ENCODE peak calls at places on chromosomes 11 and 22, in nine cellular contexts. Z is prostate gland, D is suprapubic skin, J is tibial nerve, K is neuronal stem cell, A is lung, L is heart left ventricle, H is mammary epithelial cell, V is sigmoid colon. U is an unnamed sample.

GRCh38 chr11:83648610-83649467 is 362.7 kb upstream of the CCDC90B start:
- DNase-seq in V (no peak), H (no peak), K (peak; percentile 45), A (no peak), L (no peak), Z (no peak), D (no peak), J (no peak), U (no peak)

GRCh38 chr11:113446938-113447337 is 28.3 kb downstream of the DRD2 start:
- DNase-seq in K (no peak), D (no peak), Z (peak; percentile 26), V (no peak), J (no peak), H (peak; percentile 95), L (no peak), A (no peak), U (no peak)

GRCh38 chr11:124198852-124199389 is 15.8 kb downstream of the OR10D3 start:
- DNase-seq in V (no peak), H (peak; percentile 2), A (no peak), Z (no peak), D (no peak), J (no peak), L (no peak), K (no peak), U (no peak)

GRCh38 chr22:36886016-36886415 is 25.2 kb downstream of the NCF4 start:
- DNase-seq in D (no peak), H (no peak), J (no peak), K (no peak), Z (no peak), L (no peak), A (no peak), V (no peak), U (no peak)

GRCh38 chr11:66047541-66048365 is 1.2 kb downstream of the GAL3ST3 start:
- DNase-seq in D (no peak), K (no peak), J (no peak), Z (no peak), H (no peak), L (no peak), A (no peak), V (no peak), U (no peak)

GRCh38 chr11:16215352-16215751 is 141.0 kb downstream of the SOX6 start:
- DNase-seq in K (no peak), A (no peak), L (no peak), J (no peak), Z (no peak), H (no peak), V (no peak), D (no peak), U (no peak)

GRCh38 chr11:690738-691633 is 4.0 kb downstream of the DEAF1 start:
- DNase-seq in H (no peak), K (no peak), A (no peak), D (no peak), L (peak; percentile 13), V (no peak), J (no peak), Z (no peak), U (no peak)

GRCh38 chr11:11137339-11137738 is 215.7 kb downstream of the CSNK2A3 start:
- DNase-seq in V (no peak), L (no peak), J (no peak), Z (no peak), K (no peak), D (no peak), A (no peak), H (no peak), U (no peak)

GRCh38 chr11:72069787-72070251 is 10.5 kb downstream of the NUMA1 start:
- DNase-seq in D (peak; percentile 91), J (peak; percentile 79), L (peak; percentile 89), A (peak; percentile 86), H (peak; percentile 74), K (no peak), V (peak; percentile 89), Z (peak; percentile 54), U (peak; percentile 92)

GRCh38 chr11:119594639-119595249 is 134.3 kb downstream of the NECTIN1 start:
- DNase-seq in L (no peak), V (no peak), J (no peak), Z (no peak), K (no peak), D (no peak), H (peak; percentile 31), A (no peak), U (no peak)

GRCh38 chr11:47005441-47005840 is 68.9 kb downstream of the CSTPP1 start:
- DNase-seq in V (no peak), A (no peak), D (no peak), Z (no peak), L (no peak), H (no peak), K (no peak), J (no peak), U (no peak)

DNA sequence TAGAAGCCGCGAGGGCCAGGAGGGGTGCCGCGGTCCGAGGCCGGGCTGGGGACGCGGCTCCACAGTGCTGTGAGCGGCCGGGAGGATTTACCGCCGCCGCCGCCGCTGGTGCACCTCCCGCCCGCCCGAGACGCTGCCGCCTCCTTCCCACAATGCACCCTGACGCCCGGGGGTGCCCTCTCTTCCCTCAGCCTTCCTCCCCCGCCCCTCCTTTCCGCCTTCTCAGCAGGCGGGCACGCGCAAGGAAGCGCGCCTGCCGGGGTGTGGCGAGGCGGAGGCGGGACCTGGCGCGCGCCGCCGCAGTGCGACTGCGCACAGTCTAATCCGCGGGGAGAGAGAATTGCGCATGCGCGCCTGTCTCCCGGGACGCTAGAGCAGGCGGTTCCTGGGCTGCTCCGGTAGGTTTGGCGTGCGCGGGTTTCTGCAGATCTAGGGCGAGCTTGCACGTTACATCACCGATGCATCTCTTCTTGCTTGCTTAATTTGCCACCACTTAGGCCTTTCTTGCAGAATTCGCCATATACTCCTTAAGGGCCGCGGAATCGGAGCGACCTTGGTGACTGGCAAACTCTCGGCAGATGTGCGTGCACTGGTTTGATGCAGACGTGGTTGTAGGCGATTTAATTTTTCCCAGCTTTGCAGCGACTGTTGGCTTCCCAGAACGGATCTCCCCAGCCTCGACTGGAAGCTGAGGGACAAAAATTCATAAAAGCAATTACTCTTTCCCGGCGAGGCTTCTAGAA is at the start of the genes GVQW3 and THAP12:
- DNase-seq in H (peak; percentile 98), L (peak; percentile 99), A (peak; percentile 98), K (peak; percentile 99), D (peak; percentile 98), Z (peak; percentile 96), J (peak; percentile 95), V (peak; percentile 99), U (peak; percentile 95)
- H3K4me1 ChIP-seq in H (peaks cover 9% of the 10 kb centered on the region), L (peaks cover 35% of the 10 kb centered on the region), A (peaks cover 8% of the 10 kb centered on the region), K (peaks cover 16% of the 10 kb centered on the region), D (peaks cover 37% of the 10 kb centered on the region), Z (no peaks in the 10 kb centered on the region), J (peaks cover 23% of the 10 kb centered on the region), V (peaks cover 24% of the 10 kb centered on the region), U (no peaks in the 10 kb centered on the region)

GRCh38 chr11:78406568-78407196 is 10.9 kb downstream of the GAB2 start:
- DNase-seq in K (no peak), H (peak; percentile 40), D (no peak), L (no peak), Z (no peak), A (no peak), J (no peak), V (no peak), U (no peak)
- H3K27ac ChIP-seq in K (no peak overlapping the region), H (no peak overlapping the region), D (no peak overlapping the region), L (no peak overlapping the region), Z (no peak overlapping the region), A (no peak overlapping the region), J (no peak overlapping the region), V (no peak overlapping the region), U (no peak overlapping the region)

GRCh38 chr11:57936050-57936418 is 87.6 kb upstream of the OR9Q1 start:
- DNase-seq in K (no peak), A (no peak), Z (no peak), D (no peak), H (no peak), L (no peak), V (no peak), J (no peak), U (no peak)

GRCh38 chr11:57940044-57940781 is 83.5 kb upstream of the OR9Q1 start:
- DNase-seq in V (no peak), J (no peak), K (no peak), A (no peak), H (peak; percentile 40), D (no peak), Z (no peak), L (no peak), U (no peak)

GRCh38 chr11:57935402-57936049 is 88.2 kb upstream of the OR9Q1 start:
- DNase-seq in K (no peak), J (no peak), Z (no peak), L (no peak), D (no peak), V (no peak), A (no peak), H (no peak), U (no peak)

GRCh38 chr11:57937431-57937830 is 86.2 kb upstream of the OR9Q1 start:
- DNase-seq in Z (no peak), A (no peak), V (no peak), H (no peak), D (no peak), K (no peak), J (no peak), L (no peak), U (no peak)

DNA sequence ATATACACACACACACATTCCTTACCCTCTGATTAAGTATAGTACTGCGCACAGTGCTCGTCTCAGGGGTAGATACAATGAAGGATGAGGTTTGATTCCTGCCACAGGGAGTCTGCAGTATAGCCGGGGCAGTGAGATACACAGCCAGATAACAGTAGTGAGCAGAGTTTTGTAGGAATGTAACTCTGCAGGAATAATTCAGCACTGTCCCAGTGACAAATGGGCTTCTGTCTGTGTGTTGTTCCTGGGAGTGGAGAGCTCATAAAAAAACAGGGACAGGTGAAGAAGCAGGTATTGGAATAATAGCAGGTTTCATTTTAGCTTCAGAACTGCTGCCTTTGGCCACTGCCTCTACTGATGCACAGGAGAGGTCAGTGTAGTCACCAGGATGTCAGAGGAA is 85.3 kb upstream of the OR9Q1 start:
- DNase-seq in D (no peak), H (no peak), Z (no peak), J (no peak), L (no peak), V (no peak), K (no peak), A (no peak), U (no peak)
- H3K27me3 ChIP-seq in D (no peaks in the 10 kb centered on the region), H (no peaks in the 10 kb centered on the region), Z (no peaks in the 10 kb centered on the region), J (no peaks in the 10 kb centered on the region), L (no peaks in the 10 kb centered on the region), V (no peaks in the 10 kb centered on the region), K (no peaks in the 10 kb centered on the region), A (no peaks in the 10 kb centered on the region), U (no peaks in the 10 kb centered on the region)

GRCh38 chr11:6402561-6402981 is 12.3 kb downstream of the SMPD1 start:
- DNase-seq in D (no peak), Z (no peak), J (no peak), L (no peak), V (no peak), H (no peak), A (no peak), K (no peak), U (no peak)

GRCh38 chr11:6400431-6401345 is 10.4 kb downstream of the SMPD1 start:
- DNase-seq in A (no peak), J (no peak), V (no peak), H (no peak), K (no peak), D (peak; percentile 4), Z (no peak), L (no peak), U (no peak)

GRCh38 chr11:6401439-6401838 is 11.2 kb downstream of the SMPD1 start:
- DNase-seq in L (no peak), V (no peak), K (no peak), Z (no peak), H (no peak), J (no peak), D (no peak), A (no peak), U (no peak)

GRCh38 chr11:6403539-6403938 is 13.3 kb downstream of the SMPD1 start:
- DNase-seq in D (no peak), A (no peak), H (no peak), J (no peak), V (no peak), K (no peak), Z (no peak), L (no peak), U (no peak)

GRCh38 chr11:6402061-6402470 is 11.8 kb downstream of the SMPD1 start:
- DNase-seq in A (no peak), Z (no peak), D (no peak), J (no peak), K (no peak), V (no peak), H (no peak), L (no peak), U (no peak)
- H3K4me1 ChIP-seq in A (peaks cover 4% of the 10 kb centered on the region), Z (no peaks in the 10 kb centered on the region), D (no peaks in the 10 kb centered on the region), J (peaks cover 8% of the 10 kb centered on the region), K (peaks cover 16% of the 10 kb centered on the region), V (peaks cover 25% of the 10 kb centered on the region), H (no peaks in the 10 kb centered on the region), L (peaks cover 10% of the 10 kb centered on the region), U (peaks cover 19% of the 10 kb centered on the region)